ENCODE peak calls at places on chromosomes 11 and 22, in five cellular contexts. One of them, this sample, is unnamed.

GRCh38 chr11:1038361-1038760 is 1.8 kb upstream of the MUC6 start:
- DNase-seq in AG09319: no peak
- DNase-seq in lower lobe of right lung: no peak
- DNase-seq in nephron progenitor cell: no peak
- DNase-seq in adrenal gland: no peak
- DNase-seq in this sample: no peak

GRCh38 chr22:40388231-40388630 is 17.8 kb downstream of the SGSM3 start:
- DNase-seq in AG09319: no peak
- DNase-seq in nephron progenitor cell: no peak
- DNase-seq in adrenal gland: no peak
- DNase-seq in lower lobe of right lung: no peak
- DNase-seq in this sample: no peak

GRCh38 chr11:77959434-77959833 is 35.0 kb downstream of the INTS4 start:
- DNase-seq in nephron progenitor cell: no peak
- DNase-seq in lower lobe of right lung: no peak
- DNase-seq in AG09319: no peak
- DNase-seq in adrenal gland: no peak
- DNase-seq in this sample: no peak

GRCh38 chr22:23192133-23192532 is 11.8 kb downstream of the BCR start:
- DNase-seq in nephron progenitor cell: no peak
- DNase-seq in AG09319: no peak
- DNase-seq in adrenal gland: peak
- DNase-seq in lower lobe of right lung: peak
- DNase-seq in this sample: no peak

GRCh38 chr11:22459053-22459452 is 120.9 kb downstream of the SLC17A6 start:
- DNase-seq in adrenal gland: no peak
- DNase-seq in lower lobe of right lung: no peak
- DNase-seq in AG09319: no peak
- DNase-seq in nephron progenitor cell: no peak
- DNase-seq in this sample: no peak

GRCh38 chr11:86244063-86244521 is 461 bp upstream of the EED start:
- DNase-seq in lower lobe of right lung: peak
- DNase-seq in nephron progenitor cell: peak
- DNase-seq in adrenal gland: peak
- DNase-seq in AG09319: peak
- DNase-seq in this sample: peak

GRCh38 chr11:85821636-85822035 is 10.7 kb upstream of the SYTL2 start:
- DNase-seq in lower lobe of right lung: no peak
- DNase-seq in nephron progenitor cell: no peak
- DNase-seq in adrenal gland: no peak
- DNase-seq in AG09319: no peak
- DNase-seq in this sample: no peak

GRCh38 chr11:123430736-123431356 is 777 bp downstream of the GRAMD1B start:
- DNase-seq in lower lobe of right lung: peak
- DNase-seq in AG09319: no peak
- DNase-seq in adrenal gland: peak
- DNase-seq in nephron progenitor cell: peak
- DNase-seq in this sample: peak

GRCh38 chr22:20080776-20081654 is 974 bp downstream of the DGCR8 start:
- DNase-seq in nephron progenitor cell: peak
- DNase-seq in lower lobe of right lung: peak
- DNase-seq in adrenal gland: peak
- DNase-seq in AG09319: no peak
- DNase-seq in this sample: peak

GRCh38 chr11:88229303-88229702 is 54.1 kb upstream of the RAB38 start:
- DNase-seq in nephron progenitor cell: no peak
- DNase-seq in lower lobe of right lung: no peak
- DNase-seq in adrenal gland: no peak
- DNase-seq in AG09319: no peak
- DNase-seq in this sample: no peak

GRCh38 chr11:88231894-88232482 is 56.7 kb upstream of the RAB38 start:
- DNase-seq in AG09319: peak
- DNase-seq in lower lobe of right lung: no peak
- DNase-seq in adrenal gland: peak
- DNase-seq in nephron progenitor cell: peak
- DNase-seq in this sample: no peak
- TF ChIP-seq CTCF in AG09319: peak
- TF ChIP-seq CTCF in lower lobe of right lung: peak
- TF ChIP-seq CTCF in adrenal gland: peak
- TF ChIP-seq CTCF in nephron progenitor cell: peak
- TF ChIP-seq CTCF in this sample: peak

DNA sequence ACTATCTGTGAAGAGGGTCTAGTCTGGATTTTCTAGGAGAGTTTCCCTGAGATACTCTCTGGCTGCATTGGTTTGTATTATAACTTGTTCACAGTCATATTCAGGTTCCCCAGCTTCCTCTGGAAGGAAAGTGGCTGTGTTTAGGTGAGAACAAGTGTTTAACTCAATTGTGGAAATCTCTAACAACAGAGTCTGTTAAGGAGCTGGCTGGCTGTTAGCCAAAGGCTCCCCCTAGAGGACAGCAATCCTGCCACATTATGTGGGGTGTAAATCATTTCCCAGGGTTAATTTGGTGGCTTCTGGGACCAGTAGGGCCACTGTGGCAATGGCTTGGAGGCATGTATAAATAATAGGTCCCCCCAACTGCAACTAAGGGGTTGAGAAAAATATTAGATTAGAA is 18.4 kb downstream of the MS4A6E start:
- DNase-seq in lower lobe of right lung: peak
- DNase-seq in adrenal gland: peak
- DNase-seq in AG09319: no peak
- DNase-seq in nephron progenitor cell: peak
- DNase-seq in this sample: no peak
- TF ChIP-seq CTCF in lower lobe of right lung: peak
- TF ChIP-seq CTCF in adrenal gland: peak
- TF ChIP-seq CTCF in AG09319: no peak
- TF ChIP-seq CTCF in nephron progenitor cell: peak
- TF ChIP-seq CTCF in this sample: peak

GRCh38 chr22:26377170-26377825 is 51.8 kb upstream of the ASPHD2 start:
- DNase-seq in lower lobe of right lung: no peak
- DNase-seq in AG09319: no peak
- DNase-seq in adrenal gland: no peak
- DNase-seq in nephron progenitor cell: no peak
- DNase-seq in this sample: no peak
- TF ChIP-seq CTCF in lower lobe of right lung: no peak
- TF ChIP-seq CTCF in AG09319: no peak
- TF ChIP-seq CTCF in adrenal gland: no peak
- TF ChIP-seq CTCF in nephron progenitor cell: no peak
- TF ChIP-seq CTCF in this sample: no peak

GRCh38 chr11:81237139-81237538 is 1496.5 kb downstream of the FAM181B start:
- DNase-seq in AG09319: no peak
- DNase-seq in lower lobe of right lung: no peak
- DNase-seq in nephron progenitor cell: peak
- DNase-seq in adrenal gland: no peak
- DNase-seq in this sample: no peak
- TF ChIP-seq CTCF in AG09319: no peak
- TF ChIP-seq CTCF in lower lobe of right lung: peak
- TF ChIP-seq CTCF in nephron progenitor cell: peak
- TF ChIP-seq CTCF in adrenal gland: peak
- TF ChIP-seq CTCF in this sample: no peak

DNA sequence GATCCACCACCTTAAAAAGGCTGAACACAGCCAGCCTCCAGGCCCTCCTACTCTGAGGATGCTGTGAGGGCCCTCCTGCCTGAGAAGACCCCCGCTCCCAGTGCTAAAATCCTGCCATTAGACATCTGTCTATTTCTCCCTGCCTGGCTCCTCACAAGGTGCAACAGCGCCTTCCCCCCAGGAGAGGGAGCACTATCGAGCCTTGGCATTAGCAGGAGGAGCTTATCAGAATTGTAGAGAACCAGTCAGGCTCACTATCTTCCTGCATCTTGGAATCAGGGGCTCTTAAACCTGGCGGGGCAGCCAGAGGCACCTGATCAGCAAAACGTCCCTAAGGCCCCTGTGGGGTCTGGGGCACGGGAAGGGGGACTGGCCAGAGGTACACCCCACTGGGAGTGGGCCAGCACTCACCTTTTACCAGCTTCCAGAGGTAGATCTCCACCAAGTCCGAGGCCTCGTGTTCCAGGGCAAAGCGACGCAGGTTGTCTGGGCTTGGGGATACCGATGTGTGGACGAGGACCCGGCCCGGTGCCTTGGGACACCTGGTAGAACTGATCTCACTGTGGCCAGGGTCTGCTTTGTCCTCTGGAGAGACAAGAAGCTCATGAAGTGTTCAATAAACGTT is 28.7 kb downstream of the CHRDL2 start:
- DNase-seq in AG09319: no peak
- DNase-seq in nephron progenitor cell: peak
- DNase-seq in adrenal gland: peak
- DNase-seq in lower lobe of right lung: peak
- DNase-seq in this sample: peak
- TF ChIP-seq CTCF in AG09319: peak
- TF ChIP-seq CTCF in nephron progenitor cell: peak
- TF ChIP-seq CTCF in adrenal gland: peak
- TF ChIP-seq CTCF in lower lobe of right lung: peak
- TF ChIP-seq CTCF in this sample: peak

GRCh38 chr22:38570841-38571364 is 920 bp upstream of the DMC1 start:
- DNase-seq in adrenal gland: peak
- DNase-seq in lower lobe of right lung: peak
- DNase-seq in nephron progenitor cell: peak
- DNase-seq in AG09319: no peak
- DNase-seq in this sample: no peak
- TF ChIP-seq CTCF in adrenal gland: no peak
- TF ChIP-seq CTCF in lower lobe of right lung: no peak
- TF ChIP-seq CTCF in nephron progenitor cell: no peak
- TF ChIP-seq CTCF in AG09319: peak
- TF ChIP-seq CTCF in this sample: no peak

GRCh38 chr11:88353386-88353785 is 15.8 kb upstream of the CTSC start:
- DNase-seq in adrenal gland: no peak
- DNase-seq in lower lobe of right lung: no peak
- DNase-seq in nephron progenitor cell: no peak
- DNase-seq in AG09319: no peak
- DNase-seq in this sample: no peak
- TF ChIP-seq CTCF in adrenal gland: no peak
- TF ChIP-seq CTCF in lower lobe of right lung: no peak
- TF ChIP-seq CTCF in nephron progenitor cell: no peak
- TF ChIP-seq CTCF in AG09319: no peak
- TF ChIP-seq CTCF in this sample: no peak